ENCODE peak calls at places on chromosomes 6 and 20, in four cellular contexts. Q is fibroblast of mammary gland, L is hepatocyte, C is left ventricle myocardium inferior. O is an unnamed sample.

GRCh38 chr20:52552181-52552872 is 360.7 kb upstream of the ZFP64 start:
- DNase-seq in Q (peak; percentile 59), L (no peak), C (no peak), O (no peak)

GRCh38 chr6:127737009-127737486 is 160.1 kb downstream of the C6orf58 start:
- DNase-seq in Q (peak; percentile 74), L (peak; percentile 84), C (no peak), O (peak; percentile 53)

GRCh38 chr6:89295981-89296380 is 19.1 kb downstream of the GABRR2 start:
- DNase-seq in Q (no peak), L (no peak), C (no peak), O (no peak)

GRCh38 chr6:13274707-13275434 is 53.5 kb downstream of the TBC1D7 start:
- DNase-seq in Q (no peak), L (no peak), C (no peak), O (no peak)

GRCh38 chr6:167799033-167799933 is 27.4 kb upstream of the AFDN start:
- DNase-seq in Q (no peak), L (no peak), C (no peak), O (no peak)

GRCh38 chr6:124057448-124057847 is 253.8 kb downstream of the NKAIN2 start:
- DNase-seq in Q (no peak), L (no peak), C (no peak), O (no peak)

GRCh38 chr20:20489623-20490341 is 121.9 kb downstream of the INSM1 start:
- DNase-seq in Q (no peak), L (no peak), C (no peak), O (peak; percentile 23)

GRCh38 chr6:130853555-130854183 is 26.5 kb downstream of the SMLR1 start:
- DNase-seq in Q (peak; percentile 66), L (peak; percentile 28), C (no peak), O (peak; percentile 64)

GRCh38 chr6:16925461-16925860 is 164.2 kb upstream of the ATXN1 start:
- DNase-seq in Q (no peak), L (no peak), C (no peak), O (peak; percentile 75)

GRCh38 chr6:146857960-146858308 is 259.2 kb downstream of the ADGB start:
- DNase-seq in Q (no peak), L (no peak), C (no peak), O (no peak)

GRCh38 chr6:163761491-163761890 is 347.0 kb downstream of the QKI start:
- DNase-seq in Q (no peak), L (no peak), C (no peak), O (no peak)

GRCh38 chr6:18260448-18261106 is 3.8 kb downstream of the DEK start:
- DNase-seq in Q (peak; percentile 65), L (no peak), C (no peak), O (peak; percentile 41)

GRCh38 chr6:2630891-2631458 is 119.7 kb downstream of the MYLK4 start:
- DNase-seq in Q (peak; percentile 91), L (no peak), C (no peak), O (peak; percentile 50)

GRCh38 chr6:44668391-44668930 is 281.0 kb downstream of the CDC5L start:
- DNase-seq in Q (no peak), L (no peak), C (no peak), O (no peak)

GRCh38 chr6:80132942-80133517 is 26.6 kb downstream of the BCKDHB start:
- DNase-seq in Q (peak; percentile 73), L (peak; percentile 81), C (peak; percentile 24), O (peak; percentile 80)

GRCh38 chr6:3175742-3176321 is 18.5 kb upstream of the TUBB2A start:
- DNase-seq in Q (no peak), L (no peak), C (no peak), O (no peak)

GRCh38 chr20:62876441-62876825 is 14.8 kb upstream of the TCFL5 start:
- DNase-seq in Q (no peak), L (no peak), C (no peak), O (no peak)

GRCh38 chr20:33524261-33524660 is 34.4 kb downstream of the CBFA2T2 start:
- DNase-seq in Q (no peak), L (no peak), C (no peak), O (no peak)

GRCh38 chr20:25289886-25290597 is 42.2 kb downstream of the PYGB start:
- DNase-seq in Q (no peak), L (no peak), C (peak; percentile 11), O (no peak)

GRCh38 chr6:142551145-142551811 is 249.5 kb downstream of the ADGRG6 start:
- DNase-seq in Q (peak; percentile 7), L (no peak), C (no peak), O (peak; percentile 7)

GRCh38 chr6:10578718-10579117 is 57.6 kb downstream of the GCNT2 start:
- DNase-seq in Q (no peak), L (no peak), C (no peak), O (no peak)

GRCh38 chr6:57173056-57173885 is 1.1 kb downstream of the BAG2 start:
- DNase-seq in Q (no peak), L (peak; percentile 19), C (no peak), O (peak; percentile 15)

GRCh38 chr6:6516643-6517042 is 71.9 kb upstream of the LY86 start:
- DNase-seq in Q (peak; percentile 1), L (no peak), C (no peak), O (no peak)

GRCh38 chr20:42152570-42152969 is 534.4 kb upstream of the CHD6 start:
- DNase-seq in Q (no peak), L (no peak), C (no peak), O (no peak)

DNA sequence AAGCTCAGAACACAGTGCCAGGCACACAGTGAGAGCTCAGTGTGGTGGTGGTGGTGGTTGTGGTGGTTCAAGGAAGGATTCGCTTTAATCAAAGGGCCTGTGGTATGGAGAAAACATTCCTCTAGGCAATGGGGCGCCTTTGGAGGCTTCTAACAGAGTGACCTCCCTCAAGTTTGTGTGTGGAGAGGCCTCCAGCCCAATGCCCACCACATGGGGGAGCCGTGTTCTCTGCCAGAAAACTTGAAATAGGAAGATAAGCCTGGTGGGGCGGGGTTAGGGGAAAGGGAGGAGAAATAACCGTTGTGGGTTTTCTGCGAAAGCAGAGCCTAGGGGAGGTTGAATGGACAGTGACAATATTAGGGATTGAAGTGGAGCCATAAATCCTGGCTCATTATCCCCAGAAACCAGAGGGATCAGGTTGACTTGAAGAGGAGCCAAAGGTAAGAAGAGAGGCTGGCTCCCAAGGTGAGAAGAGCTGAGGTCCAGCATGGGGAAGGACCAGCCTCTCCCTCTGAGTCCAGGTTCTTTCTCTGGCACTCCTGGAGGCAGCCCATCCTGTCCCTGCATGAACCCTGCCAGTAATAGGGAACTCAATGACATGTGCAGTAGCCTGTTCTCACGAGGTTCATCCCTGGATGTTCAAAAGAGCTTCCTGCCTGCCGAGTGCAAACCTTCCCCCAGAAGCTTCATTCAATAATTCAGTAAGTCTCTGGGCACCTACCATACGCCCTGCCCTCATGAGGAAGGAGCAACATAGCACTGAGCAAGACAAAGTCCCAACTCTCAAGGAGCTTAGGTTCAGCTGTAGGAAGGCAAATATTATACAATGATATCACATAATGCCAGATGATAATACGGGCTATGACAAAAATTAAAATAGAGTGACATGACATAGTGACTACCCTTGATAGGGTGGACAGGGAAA is 51.4 kb downstream of the TGM2 start:
- DNase-seq in Q (no peak), L (peak; percentile 47), C (no peak), O (no peak)
- TF ChIP-seq CTCF in Q (peak; percentile 15), L (peak; percentile 33), C (peak; percentile 31), O (peak; percentile 24)

DNA sequence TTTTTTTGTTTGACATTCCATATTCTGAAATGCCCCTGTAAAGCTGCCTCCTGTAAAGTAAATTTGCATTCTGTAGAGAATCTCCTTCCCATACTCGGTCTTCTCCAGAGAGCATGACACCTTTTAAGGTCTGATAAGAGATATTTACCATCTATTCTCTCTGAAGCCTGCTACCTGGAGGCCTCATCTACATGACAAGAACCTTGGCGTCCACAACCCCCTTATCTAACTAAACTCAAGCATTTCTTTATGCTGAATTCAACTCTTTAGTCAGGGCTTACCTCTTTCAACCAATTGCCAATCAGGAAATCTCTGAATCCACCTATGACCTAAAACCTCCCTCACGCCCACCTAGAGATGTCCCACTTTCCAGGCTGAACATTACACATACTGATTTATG is 51.6 kb downstream of the FAM184A start:
- DNase-seq in Q (no peak), L (no peak), C (no peak), O (no peak)
- H3K4me3 ChIP-seq in Q (no peak overlapping the region), L (no peak overlapping the region), C (no peak overlapping the region), O (no peak overlapping the region)

GRCh38 chr6:150006961-150007464 is 18.3 kb downstream of the RAET1L start:
- DNase-seq in Q (peak; percentile 15), L (peak; percentile 37), C (no peak), O (peak; percentile 60)
- TF ChIP-seq CTCF in Q (peak; percentile 57), L (peak; percentile 50), C (peak; percentile 42), O (peak; percentile 53)

DNA sequence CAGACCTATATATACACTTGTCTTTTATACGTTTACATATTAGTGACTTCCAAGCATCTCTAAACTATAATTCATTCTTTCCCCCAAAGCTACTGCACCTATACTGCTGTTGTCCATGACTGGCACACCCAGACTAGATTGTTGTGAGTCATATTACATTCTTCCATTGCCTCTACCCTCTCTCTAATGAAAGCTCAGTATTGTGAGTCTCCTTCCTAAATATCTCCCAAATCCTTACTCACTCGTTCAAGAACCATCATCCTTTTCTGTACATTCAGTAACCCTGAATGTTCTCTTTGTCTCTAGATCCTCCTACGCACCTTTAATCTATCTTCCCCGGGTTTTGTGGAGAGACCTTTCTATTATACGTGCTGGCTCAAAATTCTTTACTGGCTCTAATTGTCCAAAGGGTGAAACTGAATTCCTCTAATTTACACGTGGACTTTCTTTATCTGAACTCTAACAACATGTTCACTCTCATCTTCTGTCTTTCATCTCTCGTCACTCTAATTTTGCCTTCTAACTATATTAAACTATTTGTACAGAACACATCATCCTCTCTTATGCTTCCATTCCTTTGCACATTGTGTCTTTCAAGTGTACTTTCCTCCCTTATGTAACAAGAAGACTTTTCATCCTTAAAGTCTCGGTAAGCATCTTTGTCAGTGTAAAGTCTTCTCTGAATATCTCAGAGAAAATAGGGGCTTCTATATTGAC is 109.3 kb downstream of the IBTK start:
- DNase-seq in Q (no peak), L (no peak), C (no peak), O (no peak)
- H3K4me3 ChIP-seq in Q (no peak overlapping the region), L (no peak overlapping the region), C (no peak overlapping the region), O (no peak overlapping the region)

GRCh38 chr6:144411506-144412165 is 126.5 kb downstream of the UTRN start:
- DNase-seq in Q (peak; percentile 39), L (no peak), C (no peak), O (peak; percentile 36)

GRCh38 chr6:144405173-144405572 is 120.0 kb downstream of the UTRN start:
- DNase-seq in Q (peak; percentile 57), L (no peak), C (no peak), O (no peak)

GRCh38 chr6:144406796-144407195 is 121.7 kb downstream of the UTRN start:
- DNase-seq in Q (no peak), L (no peak), C (no peak), O (no peak)

GRCh38 chr6:144410059-144410458 is 124.9 kb downstream of the UTRN start:
- DNase-seq in Q (no peak), L (no peak), C (no peak), O (no peak)

GRCh38 chr6:144408151-144408550 is 123.0 kb downstream of the UTRN start:
- DNase-seq in Q (peak; percentile 74), L (no peak), C (peak; percentile 61), O (peak; percentile 80)
- TF ChIP-seq CTCF in Q (peak; percentile 9), L (no peak), C (no peak), O (no peak)

O was measured in foreskin fibroblast.